ENCODE peak calls at places on chromosomes 2 and 18, in ten cellular contexts. One of them, this sample, is unnamed.

GRCh38 chr2:27320958-27321543 is 1.8 kb downstream of the MPV17 start:
- DNase-seq in astrocyte of the cerebellum: peak
- DNase-seq in stimulated activated CD8-positive, alpha-beta memory T cell treated with anti-CD3 and anti-CD28 coated beads, Interleukin-12 subunit alpha, Interleukin-12 subunit beta, amount 100 ng/mL, for 1 hour: no peak
- DNase-seq in NCI-H345: peak
- DNase-seq in DMS 273 treated with DMSO at 0.1 percent for 48 hours: peak
- DNase-seq in CD4-positive, alpha-beta T cell: no peak
- DNase-seq in fibroblast of pulmonary artery: peak
- DNase-seq in activated effector memory CD4-positive, alpha-beta T cell treated with Interleukin-2 at 50 U/mL for 16 hours: no peak
- DNase-seq in stimulated activated CD4-positive, alpha-beta T cell treated with anti-CD3 and anti-CD28 coated beads, Interleukin-15, amount 100 ng/mL, for 24 hours: no peak
- DNase-seq in pons: no peak
- DNase-seq in this sample: no peak

GRCh38 chr2:217184242-217184641 is 324.4 kb upstream of the TNP1 start:
- DNase-seq in astrocyte of the cerebellum: no peak
- DNase-seq in stimulated activated CD8-positive, alpha-beta memory T cell treated with anti-CD3 and anti-CD28 coated beads, Interleukin-12 subunit alpha, Interleukin-12 subunit beta, amount 100 ng/mL, for 1 hour: no peak
- DNase-seq in NCI-H345: no peak
- DNase-seq in DMS 273 treated with DMSO at 0.1 percent for 48 hours: no peak
- DNase-seq in CD4-positive, alpha-beta T cell: no peak
- DNase-seq in fibroblast of pulmonary artery: no peak
- DNase-seq in activated effector memory CD4-positive, alpha-beta T cell treated with Interleukin-2 at 50 U/mL for 16 hours: no peak
- DNase-seq in stimulated activated CD4-positive, alpha-beta T cell treated with anti-CD3 and anti-CD28 coated beads, Interleukin-15, amount 100 ng/mL, for 24 hours: no peak
- DNase-seq in pons: no peak
- DNase-seq in this sample: no peak

GRCh38 chr2:220779918-220780317 is 792.2 kb downstream of the EPHA4 start:
- DNase-seq in astrocyte of the cerebellum: peak
- DNase-seq in stimulated activated CD8-positive, alpha-beta memory T cell treated with anti-CD3 and anti-CD28 coated beads, Interleukin-12 subunit alpha, Interleukin-12 subunit beta, amount 100 ng/mL, for 1 hour: no peak
- DNase-seq in NCI-H345: no peak
- DNase-seq in DMS 273 treated with DMSO at 0.1 percent for 48 hours: no peak
- DNase-seq in CD4-positive, alpha-beta T cell: no peak
- DNase-seq in fibroblast of pulmonary artery: peak
- DNase-seq in activated effector memory CD4-positive, alpha-beta T cell treated with Interleukin-2 at 50 U/mL for 16 hours: no peak
- DNase-seq in stimulated activated CD4-positive, alpha-beta T cell treated with anti-CD3 and anti-CD28 coated beads, Interleukin-15, amount 100 ng/mL, for 24 hours: no peak
- DNase-seq in pons: peak
- DNase-seq in this sample: no peak

GRCh38 chr2:109271920-109272319 is 142.9 kb downstream of the SH3RF3 start:
- DNase-seq in astrocyte of the cerebellum: no peak
- DNase-seq in stimulated activated CD8-positive, alpha-beta memory T cell treated with anti-CD3 and anti-CD28 coated beads, Interleukin-12 subunit alpha, Interleukin-12 subunit beta, amount 100 ng/mL, for 1 hour: no peak
- DNase-seq in NCI-H345: no peak
- DNase-seq in DMS 273 treated with DMSO at 0.1 percent for 48 hours: no peak
- DNase-seq in CD4-positive, alpha-beta T cell: no peak
- DNase-seq in fibroblast of pulmonary artery: no peak
- DNase-seq in activated effector memory CD4-positive, alpha-beta T cell treated with Interleukin-2 at 50 U/mL for 16 hours: no peak
- DNase-seq in stimulated activated CD4-positive, alpha-beta T cell treated with anti-CD3 and anti-CD28 coated beads, Interleukin-15, amount 100 ng/mL, for 24 hours: no peak
- DNase-seq in pons: no peak
- DNase-seq in this sample: no peak

GRCh38 chr2:167570370-167570769 is 677.0 kb downstream of the STK39 start:
- DNase-seq in astrocyte of the cerebellum: no peak
- DNase-seq in stimulated activated CD8-positive, alpha-beta memory T cell treated with anti-CD3 and anti-CD28 coated beads, Interleukin-12 subunit alpha, Interleukin-12 subunit beta, amount 100 ng/mL, for 1 hour: no peak
- DNase-seq in NCI-H345: no peak
- DNase-seq in DMS 273 treated with DMSO at 0.1 percent for 48 hours: no peak
- DNase-seq in CD4-positive, alpha-beta T cell: no peak
- DNase-seq in fibroblast of pulmonary artery: no peak
- DNase-seq in activated effector memory CD4-positive, alpha-beta T cell treated with Interleukin-2 at 50 U/mL for 16 hours: no peak
- DNase-seq in stimulated activated CD4-positive, alpha-beta T cell treated with anti-CD3 and anti-CD28 coated beads, Interleukin-15, amount 100 ng/mL, for 24 hours: no peak
- DNase-seq in pons: no peak
- DNase-seq in this sample: no peak

GRCh38 chr2:71538656-71539265 is 85.4 kb downstream of the DYSF start:
- DNase-seq in astrocyte of the cerebellum: no peak
- DNase-seq in stimulated activated CD8-positive, alpha-beta memory T cell treated with anti-CD3 and anti-CD28 coated beads, Interleukin-12 subunit alpha, Interleukin-12 subunit beta, amount 100 ng/mL, for 1 hour: no peak
- DNase-seq in NCI-H345: no peak
- DNase-seq in DMS 273 treated with DMSO at 0.1 percent for 48 hours: no peak
- DNase-seq in CD4-positive, alpha-beta T cell: no peak
- DNase-seq in fibroblast of pulmonary artery: no peak
- DNase-seq in activated effector memory CD4-positive, alpha-beta T cell treated with Interleukin-2 at 50 U/mL for 16 hours: no peak
- DNase-seq in stimulated activated CD4-positive, alpha-beta T cell treated with anti-CD3 and anti-CD28 coated beads, Interleukin-15, amount 100 ng/mL, for 24 hours: no peak
- DNase-seq in pons: no peak
- DNase-seq in this sample: no peak

GRCh38 chr18:35511428-35511827 is 13.7 kb upstream of the INO80C start:
- DNase-seq in astrocyte of the cerebellum: no peak
- DNase-seq in stimulated activated CD8-positive, alpha-beta memory T cell treated with anti-CD3 and anti-CD28 coated beads, Interleukin-12 subunit alpha, Interleukin-12 subunit beta, amount 100 ng/mL, for 1 hour: no peak
- DNase-seq in NCI-H345: no peak
- DNase-seq in DMS 273 treated with DMSO at 0.1 percent for 48 hours: no peak
- DNase-seq in CD4-positive, alpha-beta T cell: no peak
- DNase-seq in fibroblast of pulmonary artery: no peak
- DNase-seq in activated effector memory CD4-positive, alpha-beta T cell treated with Interleukin-2 at 50 U/mL for 16 hours: no peak
- DNase-seq in stimulated activated CD4-positive, alpha-beta T cell treated with anti-CD3 and anti-CD28 coated beads, Interleukin-15, amount 100 ng/mL, for 24 hours: no peak
- DNase-seq in pons: no peak
- DNase-seq in this sample: no peak

GRCh38 chr2:156411835-156412234 is 24.3 kb upstream of the GPD2 start:
- DNase-seq in astrocyte of the cerebellum: no peak
- DNase-seq in stimulated activated CD8-positive, alpha-beta memory T cell treated with anti-CD3 and anti-CD28 coated beads, Interleukin-12 subunit alpha, Interleukin-12 subunit beta, amount 100 ng/mL, for 1 hour: no peak
- DNase-seq in NCI-H345: no peak
- DNase-seq in DMS 273 treated with DMSO at 0.1 percent for 48 hours: no peak
- DNase-seq in CD4-positive, alpha-beta T cell: no peak
- DNase-seq in fibroblast of pulmonary artery: no peak
- DNase-seq in activated effector memory CD4-positive, alpha-beta T cell treated with Interleukin-2 at 50 U/mL for 16 hours: no peak
- DNase-seq in stimulated activated CD4-positive, alpha-beta T cell treated with anti-CD3 and anti-CD28 coated beads, Interleukin-15, amount 100 ng/mL, for 24 hours: no peak
- DNase-seq in pons: no peak
- DNase-seq in this sample: no peak

GRCh38 chr18:3329871-3330270 is 67.9 kb downstream of the MYL12B start:
- DNase-seq in astrocyte of the cerebellum: no peak
- DNase-seq in stimulated activated CD8-positive, alpha-beta memory T cell treated with anti-CD3 and anti-CD28 coated beads, Interleukin-12 subunit alpha, Interleukin-12 subunit beta, amount 100 ng/mL, for 1 hour: no peak
- DNase-seq in NCI-H345: no peak
- DNase-seq in DMS 273 treated with DMSO at 0.1 percent for 48 hours: no peak
- DNase-seq in CD4-positive, alpha-beta T cell: no peak
- DNase-seq in fibroblast of pulmonary artery: no peak
- DNase-seq in activated effector memory CD4-positive, alpha-beta T cell treated with Interleukin-2 at 50 U/mL for 16 hours: no peak
- DNase-seq in stimulated activated CD4-positive, alpha-beta T cell treated with anti-CD3 and anti-CD28 coated beads, Interleukin-15, amount 100 ng/mL, for 24 hours: no peak
- DNase-seq in pons: no peak
- DNase-seq in this sample: no peak

GRCh38 chr2:171159326-171160118 is 1.2 kb downstream of the TLK1 start:
- DNase-seq in astrocyte of the cerebellum: peak
- DNase-seq in stimulated activated CD8-positive, alpha-beta memory T cell treated with anti-CD3 and anti-CD28 coated beads, Interleukin-12 subunit alpha, Interleukin-12 subunit beta, amount 100 ng/mL, for 1 hour: peak
- DNase-seq in NCI-H345: peak
- DNase-seq in DMS 273 treated with DMSO at 0.1 percent for 48 hours: peak
- DNase-seq in CD4-positive, alpha-beta T cell: peak
- DNase-seq in fibroblast of pulmonary artery: peak
- DNase-seq in activated effector memory CD4-positive, alpha-beta T cell treated with Interleukin-2 at 50 U/mL for 16 hours: peak
- DNase-seq in stimulated activated CD4-positive, alpha-beta T cell treated with anti-CD3 and anti-CD28 coated beads, Interleukin-15, amount 100 ng/mL, for 24 hours: peak
- DNase-seq in pons: peak
- DNase-seq in this sample: peak

GRCh38 chr2:230011617-230012016 is 57.1 kb downstream of the SLC16A14 start:
- DNase-seq in astrocyte of the cerebellum: no peak
- DNase-seq in stimulated activated CD8-positive, alpha-beta memory T cell treated with anti-CD3 and anti-CD28 coated beads, Interleukin-12 subunit alpha, Interleukin-12 subunit beta, amount 100 ng/mL, for 1 hour: no peak
- DNase-seq in NCI-H345: no peak
- DNase-seq in DMS 273 treated with DMSO at 0.1 percent for 48 hours: no peak
- DNase-seq in CD4-positive, alpha-beta T cell: no peak
- DNase-seq in fibroblast of pulmonary artery: no peak
- DNase-seq in activated effector memory CD4-positive, alpha-beta T cell treated with Interleukin-2 at 50 U/mL for 16 hours: no peak
- DNase-seq in stimulated activated CD4-positive, alpha-beta T cell treated with anti-CD3 and anti-CD28 coated beads, Interleukin-15, amount 100 ng/mL, for 24 hours: no peak
- DNase-seq in pons: no peak
- DNase-seq in this sample: no peak

GRCh38 chr2:199865905-199866304 is 14.9 kb upstream of the FTCDNL1 start:
- DNase-seq in astrocyte of the cerebellum: no peak
- DNase-seq in stimulated activated CD8-positive, alpha-beta memory T cell treated with anti-CD3 and anti-CD28 coated beads, Interleukin-12 subunit alpha, Interleukin-12 subunit beta, amount 100 ng/mL, for 1 hour: no peak
- DNase-seq in NCI-H345: no peak
- DNase-seq in DMS 273 treated with DMSO at 0.1 percent for 48 hours: no peak
- DNase-seq in CD4-positive, alpha-beta T cell: no peak
- DNase-seq in fibroblast of pulmonary artery: no peak
- DNase-seq in activated effector memory CD4-positive, alpha-beta T cell treated with Interleukin-2 at 50 U/mL for 16 hours: no peak
- DNase-seq in stimulated activated CD4-positive, alpha-beta T cell treated with anti-CD3 and anti-CD28 coated beads, Interleukin-15, amount 100 ng/mL, for 24 hours: no peak
- DNase-seq in pons: no peak
- DNase-seq in this sample: no peak

GRCh38 chr2:11104794-11105660 is 50.2 kb upstream of the SLC66A3 start:
- DNase-seq in astrocyte of the cerebellum: no peak
- DNase-seq in stimulated activated CD8-positive, alpha-beta memory T cell treated with anti-CD3 and anti-CD28 coated beads, Interleukin-12 subunit alpha, Interleukin-12 subunit beta, amount 100 ng/mL, for 1 hour: no peak
- DNase-seq in NCI-H345: no peak
- DNase-seq in DMS 273 treated with DMSO at 0.1 percent for 48 hours: no peak
- DNase-seq in CD4-positive, alpha-beta T cell: no peak
- DNase-seq in fibroblast of pulmonary artery: no peak
- DNase-seq in activated effector memory CD4-positive, alpha-beta T cell treated with Interleukin-2 at 50 U/mL for 16 hours: no peak
- DNase-seq in stimulated activated CD4-positive, alpha-beta T cell treated with anti-CD3 and anti-CD28 coated beads, Interleukin-15, amount 100 ng/mL, for 24 hours: no peak
- DNase-seq in pons: no peak
- DNase-seq in this sample: no peak

GRCh38 chr2:3071645-3072044 is 306.0 kb downstream of the EIPR1 start:
- DNase-seq in astrocyte of the cerebellum: no peak
- DNase-seq in stimulated activated CD8-positive, alpha-beta memory T cell treated with anti-CD3 and anti-CD28 coated beads, Interleukin-12 subunit alpha, Interleukin-12 subunit beta, amount 100 ng/mL, for 1 hour: no peak
- DNase-seq in NCI-H345: no peak
- DNase-seq in DMS 273 treated with DMSO at 0.1 percent for 48 hours: no peak
- DNase-seq in CD4-positive, alpha-beta T cell: no peak
- DNase-seq in fibroblast of pulmonary artery: no peak
- DNase-seq in activated effector memory CD4-positive, alpha-beta T cell treated with Interleukin-2 at 50 U/mL for 16 hours: no peak
- DNase-seq in stimulated activated CD4-positive, alpha-beta T cell treated with anti-CD3 and anti-CD28 coated beads, Interleukin-15, amount 100 ng/mL, for 24 hours: no peak
- DNase-seq in pons: no peak
- DNase-seq in this sample: no peak

GRCh38 chr2:102427249-102427648 is 4.3 kb downstream of the IL18RAP start:
- DNase-seq in astrocyte of the cerebellum: no peak
- DNase-seq in stimulated activated CD8-positive, alpha-beta memory T cell treated with anti-CD3 and anti-CD28 coated beads, Interleukin-12 subunit alpha, Interleukin-12 subunit beta, amount 100 ng/mL, for 1 hour: no peak
- DNase-seq in NCI-H345: no peak
- DNase-seq in DMS 273 treated with DMSO at 0.1 percent for 48 hours: no peak
- DNase-seq in CD4-positive, alpha-beta T cell: no peak
- DNase-seq in fibroblast of pulmonary artery: no peak
- DNase-seq in activated effector memory CD4-positive, alpha-beta T cell treated with Interleukin-2 at 50 U/mL for 16 hours: no peak
- DNase-seq in stimulated activated CD4-positive, alpha-beta T cell treated with anti-CD3 and anti-CD28 coated beads, Interleukin-15, amount 100 ng/mL, for 24 hours: no peak
- DNase-seq in pons: no peak
- DNase-seq in this sample: no peak

GRCh38 chr2:108579631-108580030 is 45.4 kb downstream of the LIMS1 start:
- DNase-seq in astrocyte of the cerebellum: no peak
- DNase-seq in stimulated activated CD8-positive, alpha-beta memory T cell treated with anti-CD3 and anti-CD28 coated beads, Interleukin-12 subunit alpha, Interleukin-12 subunit beta, amount 100 ng/mL, for 1 hour: no peak
- DNase-seq in NCI-H345: no peak
- DNase-seq in DMS 273 treated with DMSO at 0.1 percent for 48 hours: no peak
- DNase-seq in CD4-positive, alpha-beta T cell: no peak
- DNase-seq in fibroblast of pulmonary artery: peak
- DNase-seq in activated effector memory CD4-positive, alpha-beta T cell treated with Interleukin-2 at 50 U/mL for 16 hours: no peak
- DNase-seq in stimulated activated CD4-positive, alpha-beta T cell treated with anti-CD3 and anti-CD28 coated beads, Interleukin-15, amount 100 ng/mL, for 24 hours: no peak
- DNase-seq in pons: no peak
- DNase-seq in this sample: no peak

GRCh38 chr2:232615339-232615738 is 18.1 kb upstream of the EFHD1 start:
- DNase-seq in astrocyte of the cerebellum: no peak
- DNase-seq in stimulated activated CD8-positive, alpha-beta memory T cell treated with anti-CD3 and anti-CD28 coated beads, Interleukin-12 subunit alpha, Interleukin-12 subunit beta, amount 100 ng/mL, for 1 hour: no peak
- DNase-seq in NCI-H345: no peak
- DNase-seq in DMS 273 treated with DMSO at 0.1 percent for 48 hours: no peak
- DNase-seq in CD4-positive, alpha-beta T cell: no peak
- DNase-seq in fibroblast of pulmonary artery: no peak
- DNase-seq in activated effector memory CD4-positive, alpha-beta T cell treated with Interleukin-2 at 50 U/mL for 16 hours: no peak
- DNase-seq in stimulated activated CD4-positive, alpha-beta T cell treated with anti-CD3 and anti-CD28 coated beads, Interleukin-15, amount 100 ng/mL, for 24 hours: no peak
- DNase-seq in pons: no peak
- DNase-seq in this sample: no peak

GRCh38 chr2:100888602-100889001 is 68.7 kb downstream of the NPAS2 start:
- DNase-seq in astrocyte of the cerebellum: no peak
- DNase-seq in stimulated activated CD8-positive, alpha-beta memory T cell treated with anti-CD3 and anti-CD28 coated beads, Interleukin-12 subunit alpha, Interleukin-12 subunit beta, amount 100 ng/mL, for 1 hour: no peak
- DNase-seq in NCI-H345: no peak
- DNase-seq in DMS 273 treated with DMSO at 0.1 percent for 48 hours: no peak
- DNase-seq in CD4-positive, alpha-beta T cell: no peak
- DNase-seq in fibroblast of pulmonary artery: no peak
- DNase-seq in activated effector memory CD4-positive, alpha-beta T cell treated with Interleukin-2 at 50 U/mL for 16 hours: no peak
- DNase-seq in stimulated activated CD4-positive, alpha-beta T cell treated with anti-CD3 and anti-CD28 coated beads, Interleukin-15, amount 100 ng/mL, for 24 hours: no peak
- DNase-seq in pons: no peak
- DNase-seq in this sample: no peak

GRCh38 chr2:156538083-156538504 is 101.9 kb downstream of the GPD2 start:
- DNase-seq in astrocyte of the cerebellum: peak
- DNase-seq in stimulated activated CD8-positive, alpha-beta memory T cell treated with anti-CD3 and anti-CD28 coated beads, Interleukin-12 subunit alpha, Interleukin-12 subunit beta, amount 100 ng/mL, for 1 hour: no peak
- DNase-seq in NCI-H345: no peak
- DNase-seq in DMS 273 treated with DMSO at 0.1 percent for 48 hours: no peak
- DNase-seq in CD4-positive, alpha-beta T cell: no peak
- DNase-seq in fibroblast of pulmonary artery: no peak
- DNase-seq in activated effector memory CD4-positive, alpha-beta T cell treated with Interleukin-2 at 50 U/mL for 16 hours: no peak
- DNase-seq in stimulated activated CD4-positive, alpha-beta T cell treated with anti-CD3 and anti-CD28 coated beads, Interleukin-15, amount 100 ng/mL, for 24 hours: no peak
- DNase-seq in pons: peak
- DNase-seq in this sample: no peak

GRCh38 chr2:10717630-10718029 is 3.8 kb upstream of the ATP6V1C2 start:
- DNase-seq in astrocyte of the cerebellum: peak
- DNase-seq in stimulated activated CD8-positive, alpha-beta memory T cell treated with anti-CD3 and anti-CD28 coated beads, Interleukin-12 subunit alpha, Interleukin-12 subunit beta, amount 100 ng/mL, for 1 hour: no peak
- DNase-seq in NCI-H345: no peak
- DNase-seq in DMS 273 treated with DMSO at 0.1 percent for 48 hours: no peak
- DNase-seq in CD4-positive, alpha-beta T cell: no peak
- DNase-seq in fibroblast of pulmonary artery: peak
- DNase-seq in activated effector memory CD4-positive, alpha-beta T cell treated with Interleukin-2 at 50 U/mL for 16 hours: no peak
- DNase-seq in stimulated activated CD4-positive, alpha-beta T cell treated with anti-CD3 and anti-CD28 coated beads, Interleukin-15, amount 100 ng/mL, for 24 hours: no peak
- DNase-seq in pons: no peak
- DNase-seq in this sample: no peak

GRCh38 chr18:25646971-25647370 is 295.0 kb upstream of the ZNF521 start:
- DNase-seq in astrocyte of the cerebellum: peak
- DNase-seq in stimulated activated CD8-positive, alpha-beta memory T cell treated with anti-CD3 and anti-CD28 coated beads, Interleukin-12 subunit alpha, Interleukin-12 subunit beta, amount 100 ng/mL, for 1 hour: no peak
- DNase-seq in NCI-H345: no peak
- DNase-seq in DMS 273 treated with DMSO at 0.1 percent for 48 hours: no peak
- DNase-seq in CD4-positive, alpha-beta T cell: no peak
- DNase-seq in fibroblast of pulmonary artery: peak
- DNase-seq in activated effector memory CD4-positive, alpha-beta T cell treated with Interleukin-2 at 50 U/mL for 16 hours: no peak
- DNase-seq in stimulated activated CD4-positive, alpha-beta T cell treated with anti-CD3 and anti-CD28 coated beads, Interleukin-15, amount 100 ng/mL, for 24 hours: no peak
- DNase-seq in pons: no peak
- DNase-seq in this sample: no peak

GRCh38 chr2:127584047-127584446 is 48.6 kb downstream of the MYO7B start:
- DNase-seq in astrocyte of the cerebellum: no peak
- DNase-seq in stimulated activated CD8-positive, alpha-beta memory T cell treated with anti-CD3 and anti-CD28 coated beads, Interleukin-12 subunit alpha, Interleukin-12 subunit beta, amount 100 ng/mL, for 1 hour: no peak
- DNase-seq in NCI-H345: no peak
- DNase-seq in DMS 273 treated with DMSO at 0.1 percent for 48 hours: no peak
- DNase-seq in CD4-positive, alpha-beta T cell: no peak
- DNase-seq in fibroblast of pulmonary artery: no peak
- DNase-seq in activated effector memory CD4-positive, alpha-beta T cell treated with Interleukin-2 at 50 U/mL for 16 hours: no peak
- DNase-seq in stimulated activated CD4-positive, alpha-beta T cell treated with anti-CD3 and anti-CD28 coated beads, Interleukin-15, amount 100 ng/mL, for 24 hours: no peak
- DNase-seq in pons: no peak
- DNase-seq in this sample: no peak

GRCh38 chr2:105584437-105585010 is 160.2 kb upstream of the NCK2 start:
- DNase-seq in astrocyte of the cerebellum: no peak
- DNase-seq in stimulated activated CD8-positive, alpha-beta memory T cell treated with anti-CD3 and anti-CD28 coated beads, Interleukin-12 subunit alpha, Interleukin-12 subunit beta, amount 100 ng/mL, for 1 hour: no peak
- DNase-seq in NCI-H345: no peak
- DNase-seq in DMS 273 treated with DMSO at 0.1 percent for 48 hours: no peak
- DNase-seq in CD4-positive, alpha-beta T cell: no peak
- DNase-seq in fibroblast of pulmonary artery: no peak
- DNase-seq in activated effector memory CD4-positive, alpha-beta T cell treated with Interleukin-2 at 50 U/mL for 16 hours: no peak
- DNase-seq in stimulated activated CD4-positive, alpha-beta T cell treated with anti-CD3 and anti-CD28 coated beads, Interleukin-15, amount 100 ng/mL, for 24 hours: no peak
- DNase-seq in pons: no peak
- DNase-seq in this sample: no peak

GRCh38 chr2:42722328-42723190 is 41.4 kb downstream of the OXER1 start:
- DNase-seq in astrocyte of the cerebellum: peak
- DNase-seq in stimulated activated CD8-positive, alpha-beta memory T cell treated with anti-CD3 and anti-CD28 coated beads, Interleukin-12 subunit alpha, Interleukin-12 subunit beta, amount 100 ng/mL, for 1 hour: no peak
- DNase-seq in NCI-H345: peak
- DNase-seq in DMS 273 treated with DMSO at 0.1 percent for 48 hours: no peak
- DNase-seq in CD4-positive, alpha-beta T cell: no peak
- DNase-seq in fibroblast of pulmonary artery: peak
- DNase-seq in activated effector memory CD4-positive, alpha-beta T cell treated with Interleukin-2 at 50 U/mL for 16 hours: no peak
- DNase-seq in stimulated activated CD4-positive, alpha-beta T cell treated with anti-CD3 and anti-CD28 coated beads, Interleukin-15, amount 100 ng/mL, for 24 hours: peak
- DNase-seq in pons: peak
- DNase-seq in this sample: no peak

GRCh38 chr2:145411493-145411892 is 891.6 kb upstream of the ZEB2 start:
- DNase-seq in astrocyte of the cerebellum: no peak
- DNase-seq in stimulated activated CD8-positive, alpha-beta memory T cell treated with anti-CD3 and anti-CD28 coated beads, Interleukin-12 subunit alpha, Interleukin-12 subunit beta, amount 100 ng/mL, for 1 hour: no peak
- DNase-seq in NCI-H345: peak
- DNase-seq in DMS 273 treated with DMSO at 0.1 percent for 48 hours: no peak
- DNase-seq in CD4-positive, alpha-beta T cell: no peak
- DNase-seq in fibroblast of pulmonary artery: no peak
- DNase-seq in activated effector memory CD4-positive, alpha-beta T cell treated with Interleukin-2 at 50 U/mL for 16 hours: no peak
- DNase-seq in stimulated activated CD4-positive, alpha-beta T cell treated with anti-CD3 and anti-CD28 coated beads, Interleukin-15, amount 100 ng/mL, for 24 hours: peak
- DNase-seq in pons: no peak
- DNase-seq in this sample: no peak

GRCh38 chr2:30503692-30504076 is 56.6 kb downstream of the LCLAT1 start:
- DNase-seq in astrocyte of the cerebellum: no peak
- DNase-seq in stimulated activated CD8-positive, alpha-beta memory T cell treated with anti-CD3 and anti-CD28 coated beads, Interleukin-12 subunit alpha, Interleukin-12 subunit beta, amount 100 ng/mL, for 1 hour: no peak
- DNase-seq in NCI-H345: no peak
- DNase-seq in DMS 273 treated with DMSO at 0.1 percent for 48 hours: no peak
- DNase-seq in CD4-positive, alpha-beta T cell: no peak
- DNase-seq in fibroblast of pulmonary artery: no peak
- DNase-seq in activated effector memory CD4-positive, alpha-beta T cell treated with Interleukin-2 at 50 U/mL for 16 hours: no peak
- DNase-seq in stimulated activated CD4-positive, alpha-beta T cell treated with anti-CD3 and anti-CD28 coated beads, Interleukin-15, amount 100 ng/mL, for 24 hours: no peak
- DNase-seq in pons: no peak
- DNase-seq in this sample: no peak

GRCh38 chr2:71922091-71922490 is 225.6 kb downstream of the CYP26B1 start:
- DNase-seq in astrocyte of the cerebellum: no peak
- DNase-seq in stimulated activated CD8-positive, alpha-beta memory T cell treated with anti-CD3 and anti-CD28 coated beads, Interleukin-12 subunit alpha, Interleukin-12 subunit beta, amount 100 ng/mL, for 1 hour: no peak
- DNase-seq in NCI-H345: no peak
- DNase-seq in DMS 273 treated with DMSO at 0.1 percent for 48 hours: no peak
- DNase-seq in CD4-positive, alpha-beta T cell: no peak
- DNase-seq in fibroblast of pulmonary artery: no peak
- DNase-seq in activated effector memory CD4-positive, alpha-beta T cell treated with Interleukin-2 at 50 U/mL for 16 hours: no peak
- DNase-seq in stimulated activated CD4-positive, alpha-beta T cell treated with anti-CD3 and anti-CD28 coated beads, Interleukin-15, amount 100 ng/mL, for 24 hours: no peak
- DNase-seq in pons: no peak
- DNase-seq in this sample: no peak

GRCh38 chr2:232857158-232857563 is 12.9 kb upstream of the SNORC start:
- DNase-seq in astrocyte of the cerebellum: no peak
- DNase-seq in stimulated activated CD8-positive, alpha-beta memory T cell treated with anti-CD3 and anti-CD28 coated beads, Interleukin-12 subunit alpha, Interleukin-12 subunit beta, amount 100 ng/mL, for 1 hour: no peak
- DNase-seq in NCI-H345: no peak
- DNase-seq in DMS 273 treated with DMSO at 0.1 percent for 48 hours: no peak
- DNase-seq in CD4-positive, alpha-beta T cell: no peak
- DNase-seq in fibroblast of pulmonary artery: no peak
- DNase-seq in activated effector memory CD4-positive, alpha-beta T cell treated with Interleukin-2 at 50 U/mL for 16 hours: no peak
- DNase-seq in stimulated activated CD4-positive, alpha-beta T cell treated with anti-CD3 and anti-CD28 coated beads, Interleukin-15, amount 100 ng/mL, for 24 hours: no peak
- DNase-seq in pons: no peak
- DNase-seq in this sample: no peak

This sample was measured in activated T-helper 9 cell treated with anti-CD3 and anti-CD28 coated beads, Interleukin-2, amount 50 U/mL, for 16 hours.